ENCODE peak calls at places on chromosomes 2 and 18, in eight cellular contexts. One of them, this sample, is unnamed.

GRCh38 chr2:149170911-149171310 is 132.4 kb downstream of the LYPD6B start:
- DNase-seq in GM12864: no peak
- DNase-seq in WERI-Rb-1: no peak
- DNase-seq in AG04450: no peak
- DNase-seq in fibroblast of villous mesenchyme: no peak
- DNase-seq in AG10803: no peak
- DNase-seq in kidney: no peak
- DNase-seq in body of pancreas: peak
- DNase-seq in this sample: no peak

GRCh38 chr2:132416080-132416911 is at the start of gene GPR39:
- DNase-seq in WERI-Rb-1: peak
- DNase-seq in AG04450: peak
- DNase-seq in GM12864: no peak
- DNase-seq in body of pancreas: peak
- DNase-seq in kidney: peak
- DNase-seq in fibroblast of villous mesenchyme: peak
- DNase-seq in AG10803: peak
- DNase-seq in this sample: peak

GRCh38 chr2:111243295-111243694 is 122.6 kb downstream of the BCL2L11 start:
- DNase-seq in WERI-Rb-1: no peak
- DNase-seq in AG10803: no peak
- DNase-seq in AG04450: no peak
- DNase-seq in kidney: no peak
- DNase-seq in GM12864: no peak
- DNase-seq in fibroblast of villous mesenchyme: no peak
- DNase-seq in body of pancreas: no peak
- DNase-seq in this sample: no peak

GRCh38 chr18:10864722-10865121 is 284.6 kb downstream of the PIEZO2 start:
- DNase-seq in AG04450: no peak
- DNase-seq in fibroblast of villous mesenchyme: no peak
- DNase-seq in GM12864: no peak
- DNase-seq in AG10803: no peak
- DNase-seq in body of pancreas: no peak
- DNase-seq in kidney: no peak
- DNase-seq in WERI-Rb-1: no peak
- DNase-seq in this sample: no peak

GRCh38 chr18:27771571-27771970 is 405.4 kb downstream of the CDH2 start:
- DNase-seq in AG04450: no peak
- DNase-seq in GM12864: no peak
- DNase-seq in fibroblast of villous mesenchyme: no peak
- DNase-seq in body of pancreas: no peak
- DNase-seq in WERI-Rb-1: no peak
- DNase-seq in AG10803: no peak
- DNase-seq in kidney: no peak
- DNase-seq in this sample: no peak

GRCh38 chr2:52964916-52965530 is 802.6 kb upstream of the CHAC2 start:
- DNase-seq in GM12864: no peak
- DNase-seq in body of pancreas: no peak
- DNase-seq in fibroblast of villous mesenchyme: no peak
- DNase-seq in AG10803: no peak
- DNase-seq in WERI-Rb-1: no peak
- DNase-seq in AG04450: no peak
- DNase-seq in kidney: no peak
- DNase-seq in this sample: no peak

GRCh38 chr18:74493689-74494088 is 2.5 kb upstream of the CNDP2 start:
- DNase-seq in AG04450: peak
- DNase-seq in WERI-Rb-1: peak
- DNase-seq in GM12864: peak
- DNase-seq in fibroblast of villous mesenchyme: peak
- DNase-seq in body of pancreas: peak
- DNase-seq in AG10803: peak
- DNase-seq in kidney: no peak
- DNase-seq in this sample: peak

GRCh38 chr2:64683771-64684510 is 30.2 kb upstream of the SERTAD2 start:
- DNase-seq in WERI-Rb-1: no peak
- DNase-seq in fibroblast of villous mesenchyme: no peak
- DNase-seq in body of pancreas: no peak
- DNase-seq in GM12864: no peak
- DNase-seq in AG10803: no peak
- DNase-seq in AG04450: no peak
- DNase-seq in kidney: no peak
- DNase-seq in this sample: no peak

GRCh38 chr18:75213610-75214009 is 3.0 kb downstream of the TSHZ1 start:
- DNase-seq in kidney: no peak
- DNase-seq in AG04450: no peak
- DNase-seq in WERI-Rb-1: no peak
- DNase-seq in fibroblast of villous mesenchyme: peak
- DNase-seq in body of pancreas: no peak
- DNase-seq in GM12864: no peak
- DNase-seq in AG10803: peak
- DNase-seq in this sample: peak

GRCh38 chr2:189113963-189114362 is 65.6 kb downstream of the COL5A2 start:
- DNase-seq in WERI-Rb-1: no peak
- DNase-seq in body of pancreas: no peak
- DNase-seq in fibroblast of villous mesenchyme: no peak
- DNase-seq in AG04450: no peak
- DNase-seq in GM12864: no peak
- DNase-seq in AG10803: peak
- DNase-seq in kidney: no peak
- DNase-seq in this sample: no peak

GRCh38 chr2:100339823-100340222 is 17.5 kb upstream of the LONRF2 start:
- DNase-seq in WERI-Rb-1: no peak
- DNase-seq in fibroblast of villous mesenchyme: no peak
- DNase-seq in AG04450: no peak
- DNase-seq in body of pancreas: no peak
- DNase-seq in AG10803: no peak
- DNase-seq in kidney: no peak
- DNase-seq in GM12864: no peak
- DNase-seq in this sample: no peak

GRCh38 chr2:239815638-239816035 is 209.5 kb downstream of the NDUFA10 start:
- DNase-seq in WERI-Rb-1: no peak
- DNase-seq in kidney: no peak
- DNase-seq in fibroblast of villous mesenchyme: no peak
- DNase-seq in GM12864: no peak
- DNase-seq in body of pancreas: no peak
- DNase-seq in AG10803: no peak
- DNase-seq in AG04450: no peak
- DNase-seq in this sample: no peak

GRCh38 chr18:35267161-35267651 is 22.8 kb downstream of the ZSCAN30 start:
- DNase-seq in GM12864: no peak
- DNase-seq in AG10803: peak
- DNase-seq in fibroblast of villous mesenchyme: peak
- DNase-seq in body of pancreas: peak
- DNase-seq in kidney: peak
- DNase-seq in WERI-Rb-1: no peak
- DNase-seq in AG04450: no peak
- DNase-seq in this sample: peak

DNA sequence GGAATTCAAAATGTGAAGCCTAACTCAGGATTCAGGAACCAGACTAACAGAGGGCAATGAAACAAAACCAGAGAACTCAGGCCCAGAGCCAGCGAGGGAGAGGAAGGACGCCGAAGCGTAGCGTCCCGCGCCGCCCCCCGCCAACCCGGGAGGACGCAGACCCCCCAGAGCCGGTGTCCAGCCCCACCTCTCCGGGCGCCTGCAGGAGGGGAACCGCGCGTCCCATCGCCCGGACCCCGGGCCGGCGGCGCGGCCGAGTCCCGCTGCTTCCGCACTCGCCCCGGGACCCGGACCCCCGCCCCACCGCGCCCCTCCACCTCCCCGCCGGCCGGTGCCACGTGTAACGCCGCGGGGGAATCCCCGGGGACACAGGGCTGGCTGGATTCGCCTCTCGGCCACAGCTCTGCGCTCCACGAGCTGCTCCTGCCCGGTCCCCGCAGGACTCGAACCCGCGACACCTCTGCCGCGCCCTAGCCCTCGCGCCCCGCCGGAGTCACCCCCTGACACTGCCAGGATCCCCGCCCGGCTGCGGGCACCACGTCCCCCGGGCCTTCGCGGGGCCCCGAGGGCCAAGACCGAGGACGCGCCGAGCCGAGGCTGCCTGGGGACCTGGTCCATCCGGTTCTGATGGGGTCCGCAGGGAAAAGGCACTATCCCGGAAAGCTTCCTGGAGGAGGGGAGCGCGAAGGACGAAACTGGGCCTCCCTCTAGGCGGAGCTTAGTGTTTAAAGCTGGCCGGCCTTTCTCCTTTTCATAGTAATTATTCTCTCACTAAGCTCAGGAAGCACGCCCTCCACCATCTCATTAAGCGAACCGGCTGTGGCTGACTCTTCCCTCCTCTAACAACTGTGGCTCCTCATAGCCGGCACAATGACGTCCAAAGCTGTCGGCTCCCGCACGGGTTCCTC is 40.4 kb upstream of the FAM124B start:
- DNase-seq in WERI-Rb-1: no peak
- DNase-seq in GM12864: no peak
- DNase-seq in body of pancreas: peak
- DNase-seq in AG10803: peak
- DNase-seq in kidney: peak
- DNase-seq in AG04450: no peak
- DNase-seq in fibroblast of villous mesenchyme: peak
- DNase-seq in this sample: peak
- H3K4me3 ChIP-seq in WERI-Rb-1: no peak
- H3K4me3 ChIP-seq in GM12864: peak
- H3K4me3 ChIP-seq in body of pancreas: peak
- H3K4me3 ChIP-seq in AG10803: peak
- H3K4me3 ChIP-seq in kidney: peak
- H3K4me3 ChIP-seq in AG04450: peak
- H3K4me3 ChIP-seq in fibroblast of villous mesenchyme: peak
- H3K4me3 ChIP-seq in this sample: peak

DNA sequence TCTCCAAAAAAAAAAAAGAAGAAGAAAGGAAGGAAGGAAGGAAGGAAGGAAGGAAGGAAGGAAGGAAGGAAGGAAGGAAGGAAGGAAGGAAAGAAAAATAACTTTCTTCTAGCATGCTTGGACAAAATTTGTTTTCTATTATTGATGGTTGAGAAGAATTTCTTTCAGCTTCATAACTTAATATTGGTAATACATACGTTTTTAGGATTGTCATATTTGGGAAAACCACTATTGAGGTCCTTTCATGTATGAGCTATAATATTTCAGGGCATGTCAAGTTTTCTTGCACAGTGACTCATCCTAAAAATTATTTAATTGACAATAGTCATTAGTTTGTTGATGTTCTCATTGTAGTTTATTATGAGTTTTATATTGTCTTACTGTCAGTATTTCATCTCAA is 66.4 kb upstream of the PKDCC start:
- DNase-seq in GM12864: no peak
- DNase-seq in kidney: no peak
- DNase-seq in AG10803: no peak
- DNase-seq in AG04450: no peak
- DNase-seq in fibroblast of villous mesenchyme: no peak
- DNase-seq in WERI-Rb-1: no peak
- DNase-seq in body of pancreas: no peak
- DNase-seq in this sample: no peak
- TF ChIP-seq CTCF in GM12864: no peak
- TF ChIP-seq CTCF in kidney: no peak
- TF ChIP-seq CTCF in AG10803: no peak
- TF ChIP-seq CTCF in AG04450: no peak
- TF ChIP-seq CTCF in fibroblast of villous mesenchyme: no peak
- TF ChIP-seq CTCF in WERI-Rb-1: no peak
- TF ChIP-seq CTCF in body of pancreas: no peak
- TF ChIP-seq CTCF in this sample: no peak

DNA sequence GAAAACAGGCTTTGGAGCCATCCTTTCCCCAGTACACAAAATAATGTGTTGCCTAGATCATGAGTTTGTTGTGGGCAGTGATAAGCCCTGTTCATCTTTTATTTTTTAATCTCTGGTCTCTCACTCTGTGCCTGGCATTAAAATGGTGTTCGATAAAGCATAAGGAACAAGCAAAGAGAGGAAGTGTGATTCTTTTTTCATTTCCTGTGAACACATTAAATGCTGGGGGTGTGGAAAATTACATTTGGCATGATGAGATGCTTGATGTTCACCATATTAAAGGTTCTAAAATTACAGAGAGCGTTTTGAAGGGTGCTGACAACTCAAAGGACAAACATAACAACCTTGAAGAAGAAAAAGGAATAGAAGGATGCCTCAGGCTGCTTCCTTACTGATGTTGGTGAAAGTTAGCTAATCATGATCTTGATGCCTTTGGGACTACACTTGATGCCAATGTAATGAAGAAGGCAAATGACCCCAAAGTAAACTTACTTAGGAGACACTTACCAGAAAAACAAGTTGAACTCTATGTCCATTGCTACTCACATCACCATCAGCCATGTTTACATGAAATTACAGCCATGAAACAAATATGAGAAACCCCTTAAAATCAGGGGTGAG is 33.0 kb downstream of the TMEFF2 start:
- DNase-seq in GM12864: no peak
- DNase-seq in body of pancreas: no peak
- DNase-seq in WERI-Rb-1: no peak
- DNase-seq in fibroblast of villous mesenchyme: no peak
- DNase-seq in kidney: no peak
- DNase-seq in AG10803: no peak
- DNase-seq in AG04450: no peak
- DNase-seq in this sample: no peak
- H3K4me3 ChIP-seq in GM12864: no peak
- H3K4me3 ChIP-seq in body of pancreas: no peak
- H3K4me3 ChIP-seq in WERI-Rb-1: no peak
- H3K4me3 ChIP-seq in fibroblast of villous mesenchyme: no peak
- H3K4me3 ChIP-seq in kidney: no peak
- H3K4me3 ChIP-seq in AG10803: no peak
- H3K4me3 ChIP-seq in AG04450: no peak
- H3K4me3 ChIP-seq in this sample: no peak

DNA sequence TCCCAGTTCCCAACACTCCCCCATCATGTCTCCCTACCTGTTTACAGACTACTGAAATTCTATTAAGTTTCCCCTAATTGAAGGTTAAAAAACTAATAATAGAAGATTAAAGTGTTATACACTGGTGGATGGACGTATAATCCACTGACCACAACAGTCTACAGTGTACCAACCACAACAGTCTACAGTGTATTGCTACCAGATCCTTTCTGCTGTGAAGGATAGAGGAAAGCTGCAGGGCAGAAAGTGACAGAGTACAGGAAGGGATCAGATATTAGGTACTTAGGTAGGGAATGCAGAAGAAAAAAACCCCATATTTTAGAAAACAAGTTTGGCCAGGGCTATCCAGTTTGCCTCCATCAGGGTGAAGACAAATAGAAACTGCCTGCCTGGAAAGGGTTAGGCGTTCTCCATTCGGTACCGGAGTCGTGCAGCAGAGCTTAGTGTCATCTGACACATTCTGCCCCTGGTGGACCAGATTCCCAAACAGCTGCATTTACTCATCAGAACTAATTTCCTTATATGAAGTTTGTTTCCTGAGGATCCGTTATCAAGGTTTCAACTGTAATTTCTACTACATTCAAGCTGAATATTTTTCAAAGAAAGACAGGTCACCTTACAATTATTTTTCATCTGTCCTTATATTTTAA is 49.9 kb downstream of the KLF7 start:
- DNase-seq in AG04450: no peak
- DNase-seq in fibroblast of villous mesenchyme: peak
- DNase-seq in AG10803: peak
- DNase-seq in GM12864: no peak
- DNase-seq in WERI-Rb-1: no peak
- DNase-seq in kidney: peak
- DNase-seq in body of pancreas: no peak
- DNase-seq in this sample: peak
- TF ChIP-seq CTCF in AG04450: peak
- TF ChIP-seq CTCF in fibroblast of villous mesenchyme: peak
- TF ChIP-seq CTCF in AG10803: peak
- TF ChIP-seq CTCF in GM12864: no peak
- TF ChIP-seq CTCF in WERI-Rb-1: no peak
- TF ChIP-seq CTCF in kidney: no peak
- TF ChIP-seq CTCF in body of pancreas: no peak
- TF ChIP-seq CTCF in this sample: peak

This sample was measured in cardiac fibroblast.